ENCODE peak calls at places on chromosomes 4 and X, in seven cellular contexts. K is OCI-LY7, G is thyroid gland, V is mammary epithelial cell, Q is esophagus squamous epithelium, S is PC-3, R is psoas muscle. Y is an unnamed sample.

GRCh38 chr4:2487632-2488031 is 18.7 kb downstream of the RNF4 start:
- DNase-seq in Q (no peak), R (no peak), G (no peak), K (no peak), S (no peak), V (no peak), Y (no peak)

GRCh38 chr4:57139783-57140182 is 29.6 kb upstream of the IGFBP7 start:
- DNase-seq in Q (no peak), G (no peak), S (no peak), V (no peak), K (no peak), R (no peak), Y (no peak)

GRCh38 chr4:146582864-146583263 is 55.8 kb upstream of the POU4F2 start:
- DNase-seq in S (peak; percentile 17), R (no peak), K (no peak), V (no peak), Q (no peak), G (no peak), Y (no peak)

GRCh38 chr4:47930971-47931804 is 16.8 kb upstream of the NFXL1 start:
- DNase-seq in S (peak; percentile 55), K (no peak), V (peak; percentile 46), Q (no peak), G (peak; percentile 56), R (no peak), Y (no peak)

GRCh38 chr4:159190646-159191045 is 87.8 kb downstream of the RAPGEF2 start:
- DNase-seq in K (no peak), R (no peak), G (no peak), Q (no peak), S (no peak), V (no peak), Y (no peak)

GRCh38 chrX:119669424-119670037 is 23.4 kb downstream of the SEPTIN6 start:
- DNase-seq in G (no peak), Q (no peak), S (no peak), V (no peak), R (no peak), K (no peak), Y (no peak)

GRCh38 chr4:128572778-128573241 is 236.7 kb upstream of the JADE1 start:
- DNase-seq in K (no peak), R (no peak), S (peak; percentile 38), V (peak; percentile 51), G (no peak), Q (no peak), Y (no peak)

GRCh38 chr4:45172636-45173035 is 446.3 kb upstream of the GNPDA2 start:
- DNase-seq in V (no peak), K (no peak), R (no peak), S (no peak), G (no peak), Q (no peak), Y (no peak)

GRCh38 chrX:143306991-143307965 is 210.0 kb downstream of the SPANXN3 start:
- DNase-seq in R (no peak), G (no peak), Q (no peak), V (no peak), S (no peak), K (no peak), Y (no peak)

GRCh38 chrX:107526141-107526540 is 76.7 kb downstream of the FRMPD3 start:
- DNase-seq in K (no peak), R (no peak), G (no peak), S (no peak), Q (no peak), V (no peak), Y (no peak)

GRCh38 chr4:131006388-131006787 is 1910.4 kb downstream of the C4orf33 start:
- DNase-seq in Q (no peak), R (no peak), K (no peak), V (no peak), G (no peak), S (no peak), Y (no peak)

GRCh38 chr4:99921174-99921573 is 25.2 kb downstream of the DNAJB14 start:
- DNase-seq in K (no peak), Q (no peak), V (no peak), S (no peak), R (no peak), G (no peak), Y (no peak)

GRCh38 chr4:99917575-99917974 is 23.3 kb upstream of the LAMTOR3 start:
- DNase-seq in Q (no peak), K (no peak), S (no peak), R (no peak), G (no peak), V (no peak), Y (no peak)

GRCh38 chr4:99918656-99919055 is 24.4 kb upstream of the LAMTOR3 start:
- DNase-seq in Q (no peak), V (no peak), S (no peak), G (no peak), R (no peak), K (no peak), Y (no peak)

GRCh38 chr4:99915449-99915848 is 21.2 kb upstream of the LAMTOR3 start:
- DNase-seq in K (no peak), V (no peak), G (no peak), S (no peak), Q (no peak), R (no peak), Y (no peak)
- H3K36me3 ChIP-seq in K (peaks cover 53% of the 10 kb centered on the region), V (peaks cover 23% of the 10 kb centered on the region), G (no peaks in the 10 kb centered on the region), S (no peaks in the 10 kb centered on the region), Q (no peaks in the 10 kb centered on the region), R (peaks cover 26% of the 10 kb centered on the region), Y (peaks cover 2% of the 10 kb centered on the region)

DNA sequence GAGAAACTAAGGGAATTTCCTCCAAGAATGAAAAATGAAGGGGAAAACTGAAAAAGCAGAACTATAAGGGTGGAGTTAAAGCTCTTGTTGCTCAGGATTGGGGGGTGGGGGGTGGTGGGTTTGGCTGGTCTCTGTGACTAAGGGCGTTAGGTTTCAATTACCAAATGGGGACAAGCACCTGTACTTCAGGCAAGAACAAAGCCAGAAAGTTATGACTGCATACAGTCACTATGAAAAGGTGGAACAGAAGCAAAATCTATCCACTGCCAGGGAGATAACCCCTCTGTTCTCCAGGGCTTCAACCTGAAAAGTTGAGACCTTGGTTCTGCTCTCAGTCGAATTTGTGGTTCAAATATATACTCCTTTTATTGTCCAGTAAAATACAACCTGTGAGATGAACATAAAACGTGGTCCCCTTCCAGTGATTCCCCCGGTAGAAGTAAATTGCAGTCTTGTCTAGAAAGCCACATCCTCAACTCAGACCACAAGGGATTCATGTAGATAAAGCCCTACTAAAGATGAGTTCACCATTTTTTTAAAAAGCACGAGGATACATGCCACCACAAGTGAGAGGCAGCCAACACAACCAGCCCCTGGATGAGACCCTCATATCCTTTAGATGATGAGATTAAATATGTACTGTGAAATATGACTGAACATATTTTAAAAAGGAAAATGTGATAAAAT is 257.1 kb upstream of the RPS6KA3 start:
- DNase-seq in Q (no peak), G (no peak), K (no peak), R (no peak), S (no peak), V (no peak), Y (no peak)
- H3K4me3 ChIP-seq in Q (no peak overlapping the region), G (no peak overlapping the region), K (no peak overlapping the region), R (no peak overlapping the region), S (no peak overlapping the region), V (no peak overlapping the region), Y (no peak overlapping the region)

GRCh38 chrX:155216940-155217450 is 735 bp downstream of the VBP1 start:
- DNase-seq in S (peak; percentile 6), Q (no peak), K (peak; percentile 3), R (no peak), G (no peak), V (no peak), Y (no peak)
- TF ChIP-seq CTCF in S (no peak), Q (no peak), K (no peak), R (no peak), G (no peak), V (no peak), Y (no peak)

DNA sequence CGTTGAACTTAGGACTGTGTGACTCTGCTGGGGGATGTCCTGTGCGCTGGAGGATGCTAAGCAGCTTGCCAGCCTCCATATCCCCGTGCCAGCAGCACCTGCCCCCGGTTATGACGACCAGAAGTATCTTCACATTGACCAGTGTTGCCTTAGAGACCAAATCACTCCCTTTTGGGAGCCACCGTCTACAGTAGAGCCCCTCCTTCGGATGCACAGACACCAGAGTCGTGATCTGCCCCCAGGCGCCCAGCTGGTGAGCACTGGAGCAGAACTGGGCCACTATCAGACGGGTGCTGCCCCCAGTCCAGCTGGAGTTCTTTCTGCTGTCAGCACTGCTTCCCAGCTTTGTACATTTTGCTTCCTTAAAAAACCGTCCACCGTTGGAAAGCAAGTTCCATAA is 30.0 kb upstream of the TADA2B start:
- DNase-seq in R (no peak), V (no peak), G (no peak), Q (no peak), S (no peak), K (no peak), Y (no peak)
- H3K36me3 ChIP-seq in R (peaks cover 74% of the 10 kb centered on the region), V (peaks cover 33% of the 10 kb centered on the region), G (peaks cover 8% of the 10 kb centered on the region), Q (peaks cover 26% of the 10 kb centered on the region), S (peaks cover 12% of the 10 kb centered on the region), K (peaks cover 85% of the 10 kb centered on the region), Y (peaks cover 20% of the 10 kb centered on the region)

GRCh38 chrX:53048169-53049126 is at the start of gene GPR173:
- DNase-seq in S (peak; percentile 49), K (peak; percentile 56), Q (no peak), R (no peak), G (no peak), V (no peak), Y (no peak)
- H3K4me3 ChIP-seq in S (peak within 1 kb of the TSS; percentile 77), K (peak within 1 kb of the TSS; percentile 81), Q (peak within 1 kb of the TSS; percentile 61), R (peak within 1 kb of the TSS; percentile 51), G (no peak within 1 kb of the TSS), V (no peak within 1 kb of the TSS), Y (peak within 1 kb of the TSS; percentile 65)

GRCh38 chr4:138494931-138495330 is 252.8 kb upstream of the SLC7A11 start:
- DNase-seq in K (no peak), Q (no peak), S (peak; percentile 48), V (peak; percentile 54), G (no peak), R (no peak), Y (no peak)
- TF ChIP-seq CTCF in K (no peak), Q (no peak), S (peak; percentile 51), V (peak; percentile 20), G (no peak), R (no peak), Y (peak; percentile 26)

GRCh38 chr4:8451440-8452182 is 11.0 kb downstream of the TRMT44 start:
- DNase-seq in K (no peak), Q (no peak), G (no peak), S (no peak), R (no peak), V (peak; percentile 75), Y (no peak)
- H3K36me3 ChIP-seq in K (peaks cover 94% of the 10 kb centered on the region), Q (peaks cover 15% of the 10 kb centered on the region), G (peaks cover 52% of the 10 kb centered on the region), S (no peaks in the 10 kb centered on the region), R (peaks cover 99% of the 10 kb centered on the region), V (peaks cover 3% of the 10 kb centered on the region), Y (peaks cover 33% of the 10 kb centered on the region)

DNA sequence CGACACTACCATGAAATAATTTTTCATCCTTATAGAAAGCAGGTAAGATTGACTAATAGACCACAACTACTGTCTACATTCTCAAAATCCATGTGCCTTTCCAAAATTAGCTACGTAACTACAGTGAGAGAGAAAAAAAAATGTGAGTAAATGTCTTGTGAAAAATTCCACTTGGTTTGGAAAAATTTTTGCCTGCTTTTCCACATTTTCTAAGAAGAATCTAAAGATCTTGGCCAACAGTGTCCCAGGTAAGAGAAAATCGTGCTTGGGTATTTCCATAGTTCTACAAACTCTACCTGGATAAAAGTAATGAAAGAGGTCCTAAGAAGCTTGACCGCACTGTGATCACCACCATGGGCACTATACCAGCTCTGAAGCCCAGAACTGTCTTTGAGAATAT is 1.4 kb upstream of the CLCN3 start:
- DNase-seq in Q (no peak), K (no peak), S (no peak), G (no peak), R (no peak), V (no peak), Y (no peak)
- H3K4me3 ChIP-seq in Q (peak overlapping the region; percentile 71), K (peak overlapping the region; percentile 75), S (peak overlapping the region; percentile 92), G (no peak overlapping the region), R (peak overlapping the region; percentile 90), V (peak overlapping the region; percentile 81), Y (no peak overlapping the region)

GRCh38 chrX:80648023-80648422 is 161.7 kb downstream of the BRWD3 start:
- DNase-seq in K (peak; percentile 1), G (no peak), R (no peak), Q (no peak), V (no peak), S (peak; percentile 22), Y (no peak)
- TF ChIP-seq CTCF in K (peak; percentile 75), G (no peak), R (no peak), Q (no peak), V (peak; percentile 48), S (peak; percentile 68), Y (peak; percentile 44)

Y was measured in BJ.